ENCODE peak calls at places on chromosome 21, in six cellular contexts. One of them, this sample, is unnamed.

GRCh38 chr21:44438531-44439210 is 16.6 kb upstream of the LRRC3 start:
- DNase-seq in heart left ventricle: peak; percentile 86
- DNase-seq in cardiac fibroblast: no peak
- DNase-seq in uterus: no peak
- DNase-seq in ovary: no peak
- DNase-seq in PC-9: peak; percentile 9
- DNase-seq in this sample: no peak

GRCh38 chr21:15560383-15561056 is 169.3 kb upstream of the USP25 start:
- DNase-seq in uterus: no peak
- DNase-seq in heart left ventricle: no peak
- DNase-seq in ovary: no peak
- DNase-seq in PC-9: no peak
- DNase-seq in cardiac fibroblast: peak; percentile 49
- DNase-seq in this sample: no peak

GRCh38 chr21:31543191-31543590 is 116.3 kb upstream of the SOD1 start:
- DNase-seq in cardiac fibroblast: peak; percentile 12
- DNase-seq in PC-9: no peak
- DNase-seq in heart left ventricle: no peak
- DNase-seq in uterus: no peak
- DNase-seq in ovary: peak; percentile 16
- DNase-seq in this sample: no peak

GRCh38 chr21:36134820-36135390 is at the start of gene CBR3:
- DNase-seq in uterus: peak; percentile 76
- DNase-seq in cardiac fibroblast: peak; percentile 61
- DNase-seq in ovary: peak; percentile 78
- DNase-seq in heart left ventricle: peak; percentile 61
- DNase-seq in PC-9: peak; percentile 60
- DNase-seq in this sample: peak; percentile 40

GRCh38 chr21:25298512-25299491 is 308.5 kb downstream of the MRPL39 start:
- DNase-seq in cardiac fibroblast: peak; percentile 25
- DNase-seq in heart left ventricle: no peak
- DNase-seq in ovary: no peak
- DNase-seq in PC-9: no peak
- DNase-seq in uterus: no peak
- DNase-seq in this sample: no peak

GRCh38 chr21:25942145-25942544 is 207.4 kb downstream of the GABPA start:
- DNase-seq in ovary: no peak
- DNase-seq in PC-9: no peak
- DNase-seq in cardiac fibroblast: peak; percentile 59
- DNase-seq in heart left ventricle: no peak
- DNase-seq in uterus: no peak
- DNase-seq in this sample: no peak

GRCh38 chr21:27363719-27364479 is 397.0 kb upstream of the ADAMTS5 start:
- DNase-seq in cardiac fibroblast: no peak
- DNase-seq in uterus: no peak
- DNase-seq in heart left ventricle: no peak
- DNase-seq in PC-9: no peak
- DNase-seq in ovary: no peak
- DNase-seq in this sample: no peak

GRCh38 chr21:21163904-21164303 is 165.7 kb downstream of the NCAM2 start:
- DNase-seq in cardiac fibroblast: peak; percentile 87
- DNase-seq in heart left ventricle: peak; percentile 35
- DNase-seq in PC-9: peak; percentile 16
- DNase-seq in ovary: peak; percentile 14
- DNase-seq in uterus: peak; percentile 24
- DNase-seq in this sample: peak; percentile 49

GRCh38 chr21:29265690-29266479 is 32.8 kb upstream of the BACH1 start:
- DNase-seq in PC-9: no peak
- DNase-seq in cardiac fibroblast: peak; percentile 65
- DNase-seq in ovary: no peak
- DNase-seq in heart left ventricle: no peak
- DNase-seq in uterus: no peak
- DNase-seq in this sample: no peak

GRCh38 chr21:32521736-32522360 is 63.5 kb downstream of the TCP10L start:
- DNase-seq in ovary: no peak
- DNase-seq in heart left ventricle: no peak
- DNase-seq in cardiac fibroblast: no peak
- DNase-seq in uterus: no peak
- DNase-seq in PC-9: no peak
- DNase-seq in this sample: no peak

GRCh38 chr21:29453511-29453910 is 154.8 kb downstream of the BACH1 start:
- DNase-seq in ovary: no peak
- DNase-seq in uterus: no peak
- DNase-seq in cardiac fibroblast: peak; percentile 15
- DNase-seq in heart left ventricle: no peak
- DNase-seq in PC-9: no peak
- DNase-seq in this sample: no peak

GRCh38 chr21:42654179-42654912 is 925 bp downstream of the PDE9A start:
- DNase-seq in cardiac fibroblast: no peak
- DNase-seq in PC-9: peak; percentile 14
- DNase-seq in uterus: no peak
- DNase-seq in ovary: no peak
- DNase-seq in heart left ventricle: no peak
- DNase-seq in this sample: peak; percentile 48
- TF ChIP-seq CTCF in cardiac fibroblast: no peak
- TF ChIP-seq CTCF in PC-9: no peak
- TF ChIP-seq CTCF in uterus: no peak
- TF ChIP-seq CTCF in ovary: no peak
- TF ChIP-seq CTCF in heart left ventricle: no peak
- TF ChIP-seq CTCF in this sample: no peak

DNA sequence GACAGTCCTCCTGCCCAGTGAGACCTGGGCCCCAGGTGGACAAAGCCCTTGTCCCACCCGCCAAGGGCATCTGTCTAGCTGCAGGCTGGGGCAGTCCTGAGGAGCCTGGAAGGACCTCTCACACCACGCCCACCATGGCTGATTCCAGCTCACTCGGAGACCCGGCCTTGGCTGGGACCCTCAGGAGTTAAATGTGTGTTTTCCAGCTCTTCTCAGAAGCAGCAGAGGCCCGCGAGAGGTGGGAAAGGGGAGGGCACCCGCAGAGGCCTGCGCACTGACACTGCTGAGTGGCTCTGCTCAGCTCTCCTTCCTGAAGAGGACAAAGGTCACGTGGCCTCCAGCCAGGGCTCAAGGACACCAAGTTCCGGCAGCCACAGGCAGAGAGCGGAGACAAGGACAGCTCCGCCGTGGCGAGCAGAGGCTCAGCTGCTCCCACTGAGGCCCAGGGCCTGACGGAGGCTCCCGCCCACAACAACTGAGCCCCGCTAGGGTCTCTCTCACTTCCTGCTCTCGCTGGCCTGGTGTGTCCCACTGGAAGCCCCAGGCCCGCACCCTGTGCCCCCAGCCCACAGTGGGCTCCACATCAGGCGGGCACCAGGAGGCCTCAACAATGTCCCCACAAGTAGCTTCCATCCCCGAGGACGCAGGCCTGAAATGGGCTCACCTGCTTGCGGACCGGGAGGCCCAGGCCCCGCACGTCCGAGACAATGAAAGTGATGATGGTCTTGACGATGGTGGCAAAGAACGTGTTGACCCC is 16.9 kb downstream of the SLC19A1 start:
- DNase-seq in cardiac fibroblast: no peak
- DNase-seq in PC-9: no peak
- DNase-seq in heart left ventricle: peak; percentile 81
- DNase-seq in ovary: peak; percentile 61
- DNase-seq in uterus: no peak
- DNase-seq in this sample: peak; percentile 12
- TF ChIP-seq CTCF in cardiac fibroblast: no peak
- TF ChIP-seq CTCF in PC-9: no peak
- TF ChIP-seq CTCF in heart left ventricle: no peak
- TF ChIP-seq CTCF in ovary: no peak
- TF ChIP-seq CTCF in uterus: no peak
- TF ChIP-seq CTCF in this sample: no peak

GRCh38 chr21:42125571-42126544 is 54.7 kb downstream of the UMODL1 start:
- DNase-seq in uterus: no peak
- DNase-seq in ovary: no peak
- DNase-seq in cardiac fibroblast: peak; percentile 41
- DNase-seq in PC-9: no peak
- DNase-seq in heart left ventricle: no peak
- DNase-seq in this sample: no peak
- TF ChIP-seq CTCF in uterus: no peak
- TF ChIP-seq CTCF in ovary: no peak
- TF ChIP-seq CTCF in cardiac fibroblast: peak; percentile 32
- TF ChIP-seq CTCF in PC-9: peak; percentile 49
- TF ChIP-seq CTCF in heart left ventricle: no peak
- TF ChIP-seq CTCF in this sample: peak; percentile 17

DNA sequence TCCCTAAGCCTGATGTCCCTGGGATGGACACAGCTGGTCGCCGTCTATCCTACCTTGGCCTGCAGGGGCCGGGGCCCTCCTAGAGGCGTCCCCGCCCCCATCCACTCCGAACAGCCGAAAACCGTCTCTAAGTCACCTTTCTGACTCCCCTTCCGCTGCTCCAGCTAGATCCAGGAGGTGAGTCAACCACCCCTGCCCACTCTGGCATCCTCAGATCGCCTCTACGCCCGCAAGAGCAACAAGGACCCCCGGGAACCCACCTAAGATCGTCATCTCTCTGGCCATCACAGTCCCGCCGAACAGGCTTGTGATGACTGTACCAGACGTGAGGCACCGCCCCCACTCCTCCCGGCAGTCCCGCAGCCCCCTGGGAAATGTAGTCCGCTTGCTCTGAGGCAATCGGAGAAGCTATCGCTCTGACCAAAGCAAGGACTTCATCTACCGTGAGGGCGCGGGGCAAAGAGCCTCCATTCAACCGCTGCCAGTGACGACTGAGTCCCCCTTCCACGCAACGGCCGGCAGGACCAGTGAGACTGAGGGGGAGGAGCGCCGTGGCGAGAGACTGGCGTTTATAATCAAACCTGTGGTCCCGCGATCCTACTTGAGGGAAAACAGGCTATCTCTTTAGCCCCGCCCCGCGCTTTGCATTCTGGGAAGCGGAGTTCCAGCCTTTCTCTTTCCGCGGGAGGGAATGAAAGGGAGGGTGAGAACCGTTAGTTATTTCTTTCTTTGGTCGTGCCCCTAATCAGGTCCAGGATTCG is at the start of gene HSPA13:
- DNase-seq in cardiac fibroblast: peak; percentile 100
- DNase-seq in uterus: peak; percentile 100
- DNase-seq in ovary: peak; percentile 99
- DNase-seq in heart left ventricle: peak; percentile 100
- DNase-seq in PC-9: peak; percentile 96
- DNase-seq in this sample: peak; percentile 97
- TF ChIP-seq CTCF in cardiac fibroblast: no peak
- TF ChIP-seq CTCF in uterus: no peak
- TF ChIP-seq CTCF in ovary: no peak
- TF ChIP-seq CTCF in heart left ventricle: no peak
- TF ChIP-seq CTCF in PC-9: no peak
- TF ChIP-seq CTCF in this sample: no peak

DNA sequence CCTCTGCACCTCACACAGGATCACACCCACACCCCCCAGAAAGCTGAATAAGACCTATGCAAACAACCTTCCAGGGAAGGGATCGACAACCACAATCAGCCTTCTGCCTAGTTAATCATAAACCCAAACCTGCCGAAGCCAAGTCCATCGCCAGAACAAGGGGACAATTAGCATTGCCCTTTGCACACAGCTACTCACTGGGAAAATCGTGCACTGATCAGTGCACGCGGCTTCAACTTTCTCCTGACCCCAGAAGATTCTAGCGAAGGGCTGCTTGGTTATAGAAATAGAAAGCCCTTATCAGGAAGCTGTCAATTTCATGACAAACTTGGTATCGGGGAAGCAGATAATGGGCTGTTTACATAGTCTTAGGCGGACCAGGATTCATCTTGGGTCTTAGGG is 29.5 kb downstream of the RUNX1 start:
- DNase-seq in PC-9: no peak
- DNase-seq in heart left ventricle: no peak
- DNase-seq in uterus: no peak
- DNase-seq in ovary: no peak
- DNase-seq in cardiac fibroblast: no peak
- DNase-seq in this sample: no peak
- TF ChIP-seq CTCF in PC-9: no peak
- TF ChIP-seq CTCF in heart left ventricle: no peak
- TF ChIP-seq CTCF in uterus: no peak
- TF ChIP-seq CTCF in ovary: no peak
- TF ChIP-seq CTCF in cardiac fibroblast: no peak
- TF ChIP-seq CTCF in this sample: no peak

GRCh38 chr21:39036581-39036980 is 146.7 kb downstream of the PSMG1 start:
- DNase-seq in heart left ventricle: no peak
- DNase-seq in PC-9: no peak
- DNase-seq in ovary: no peak
- DNase-seq in uterus: no peak
- DNase-seq in cardiac fibroblast: no peak
- DNase-seq in this sample: no peak

GRCh38 chr21:39040494-39041110 is 142.6 kb downstream of the PSMG1 start:
- DNase-seq in cardiac fibroblast: peak; percentile 17
- DNase-seq in ovary: no peak
- DNase-seq in PC-9: no peak
- DNase-seq in heart left ventricle: no peak
- DNase-seq in uterus: no peak
- DNase-seq in this sample: no peak

GRCh38 chr21:39033878-39034589 is 149.2 kb downstream of the PSMG1 start:
- DNase-seq in PC-9: peak; percentile 31
- DNase-seq in ovary: no peak
- DNase-seq in cardiac fibroblast: peak; percentile 53
- DNase-seq in heart left ventricle: peak; percentile 33
- DNase-seq in uterus: no peak
- DNase-seq in this sample: no peak

GRCh38 chr21:39034590-39035536 is 148.4 kb downstream of the PSMG1 start:
- DNase-seq in PC-9: no peak
- DNase-seq in cardiac fibroblast: no peak
- DNase-seq in heart left ventricle: peak; percentile 16
- DNase-seq in ovary: no peak
- DNase-seq in uterus: no peak
- DNase-seq in this sample: no peak

GRCh38 chr21:39037807-39038405 is 145.3 kb downstream of the PSMG1 start:
- DNase-seq in uterus: no peak
- DNase-seq in cardiac fibroblast: peak; percentile 50
- DNase-seq in heart left ventricle: peak; percentile 15
- DNase-seq in PC-9: no peak
- DNase-seq in ovary: no peak
- DNase-seq in this sample: no peak
- TF ChIP-seq CTCF in uterus: no peak
- TF ChIP-seq CTCF in cardiac fibroblast: no peak
- TF ChIP-seq CTCF in heart left ventricle: no peak
- TF ChIP-seq CTCF in PC-9: no peak
- TF ChIP-seq CTCF in ovary: no peak
- TF ChIP-seq CTCF in this sample: no peak